ENCODE peak calls at places on chromosomes 11 and 22, in nine cellular contexts. X, U, M, Q, O, T, R, E and G are unnamed samples.

GRCh38 chr11:12604557-12605105 is 69.6 kb upstream of the TEAD1 start:
- DNase-seq in R (no peak), M (no peak), T (no peak), O (no peak), Q (no peak), E (no peak), X (no peak), U (no peak), G (peak; percentile 54)

GRCh38 chr11:68215087-68215445 is 2.0 kb upstream of the KMT5B start:
- DNase-seq in X (peak; percentile 26), T (no peak), R (peak; percentile 58), Q (no peak), O (no peak), E (no peak), U (peak; percentile 67), M (no peak), G (no peak)

GRCh38 chr11:32434387-32435151 is 770 bp downstream of the WT1 start:
- DNase-seq in E (no peak), U (peak; percentile 98), X (no peak), M (no peak), O (no peak), R (peak; percentile 85), Q (no peak), T (no peak), G (no peak)

GRCh38 chr11:124193221-124193945 is 10.2 kb downstream of the OR10D3 start:
- DNase-seq in X (no peak), T (no peak), M (no peak), U (no peak), Q (no peak), R (no peak), O (no peak), E (no peak), G (no peak)

GRCh38 chr11:130103296-130103814 is 33.7 kb downstream of the APLP2 start:
- DNase-seq in U (peak; percentile 48), R (no peak), T (no peak), Q (no peak), O (peak; percentile 91), X (no peak), E (peak; percentile 95), M (peak; percentile 96), G (peak; percentile 99)

GRCh38 chr11:35629914-35630313 is 11.7 kb downstream of the FJX1 start:
- DNase-seq in O (peak; percentile 93), U (no peak), Q (no peak), T (no peak), X (no peak), R (no peak), E (peak; percentile 99), M (peak; percentile 86), G (peak; percentile 96)

GRCh38 chr22:21568207-21569075 is 927 bp downstream of the UBE2L3 start:
- DNase-seq in E (no peak), Q (no peak), M (peak; percentile 87), U (peak; percentile 57), X (peak; percentile 45), T (no peak), R (peak; percentile 73), O (no peak), G (peak; percentile 56)

GRCh38 chr22:48493733-48494132 is 1333.9 kb downstream of the BRD1 start:
- DNase-seq in T (no peak), R (no peak), O (no peak), U (no peak), E (no peak), X (no peak), M (peak; percentile 80), Q (no peak), G (no peak)

GRCh38 chr11:44619931-44620725 is 54.7 kb downstream of the CD82 start:
- DNase-seq in O (no peak), R (peak; percentile 34), E (no peak), T (no peak), U (no peak), X (no peak), M (peak; percentile 39), Q (no peak), G (no peak)

GRCh38 chr22:19040581-19041402 is 81.4 kb downstream of the DGCR2 start:
- DNase-seq in U (no peak), E (no peak), R (peak; percentile 27), T (no peak), O (no peak), X (no peak), Q (no peak), M (peak; percentile 68), G (no peak)

GRCh38 chr11:112255075-112255739 is 5.5 kb downstream of the PLET1 start:
- DNase-seq in R (no peak), X (no peak), E (peak; percentile 90), O (peak; percentile 81), M (no peak), T (peak; percentile 23), Q (no peak), U (peak; percentile 9), G (peak; percentile 62)

GRCh38 chr11:63914896-63915681 is 1.9 kb downstream of the RCOR2 start:
- DNase-seq in R (peak; percentile 72), U (peak; percentile 77), Q (no peak), O (no peak), T (no peak), M (peak; percentile 91), X (no peak), E (no peak), G (no peak)

GRCh38 chr11:68666854-68667253 is 17.5 kb upstream of the GAL start:
- DNase-seq in R (no peak), Q (no peak), X (no peak), T (no peak), U (peak; percentile 32), O (no peak), M (peak; percentile 36), E (no peak), G (no peak)

GRCh38 chr11:90326647-90327046 is 103.8 kb upstream of the CHORDC1 start:
- DNase-seq in O (no peak), Q (no peak), E (no peak), M (no peak), X (no peak), R (no peak), T (no peak), U (no peak), G (no peak)

GRCh38 chr11:118212781-118213565 is 11.8 kb downstream of the JAML start:
- DNase-seq in T (no peak), O (no peak), Q (no peak), X (no peak), M (no peak), R (no peak), E (no peak), U (peak; percentile 82), G (no peak)

GRCh38 chr22:50528682-50529415 is 963 bp downstream of the TYMP start:
- DNase-seq in X (peak; percentile 57), M (peak; percentile 87), E (no peak), O (no peak), Q (no peak), U (peak; percentile 47), R (no peak), T (no peak), G (no peak)

GRCh38 chr11:114317738-114318137 is 21.5 kb downstream of the NNMT start:
- DNase-seq in M (peak; percentile 19), Q (no peak), T (no peak), E (no peak), U (peak; percentile 45), X (peak; percentile 29), O (no peak), R (peak; percentile 86), G (peak; percentile 75)

GRCh38 chr11:67022341-67022933 is 497 bp upstream of the SYT12 start:
- DNase-seq in E (peak; percentile 40), O (no peak), M (peak; percentile 86), Q (no peak), U (peak; percentile 20), X (peak; percentile 38), T (peak; percentile 44), R (no peak), G (peak; percentile 15)
- H3K4me3 ChIP-seq in E (peak overlapping the region; percentile 45), O (peak overlapping the region; percentile 26), M (peak overlapping the region; percentile 72), Q (peak overlapping the region; percentile 70), U (no peak overlapping the region), X (no peak overlapping the region), T (peak overlapping the region; percentile 65), R (peak overlapping the region; percentile 68), G (peak overlapping the region; percentile 41)

GRCh38 chr11:11230802-11231562 is 122.1 kb downstream of the CSNK2A3 start:
- DNase-seq in U (peak; percentile 22), E (no peak), M (no peak), X (no peak), Q (no peak), R (peak; percentile 87), T (no peak), O (no peak), G (no peak)
- TF ChIP-seq CTCF in U (peak; percentile 46), E (peak; percentile 51), M (peak; percentile 28), X (no peak), Q (no peak), R (peak; percentile 85), T (peak; percentile 18), O (peak; percentile 25), G (peak; percentile 52)

DNA sequence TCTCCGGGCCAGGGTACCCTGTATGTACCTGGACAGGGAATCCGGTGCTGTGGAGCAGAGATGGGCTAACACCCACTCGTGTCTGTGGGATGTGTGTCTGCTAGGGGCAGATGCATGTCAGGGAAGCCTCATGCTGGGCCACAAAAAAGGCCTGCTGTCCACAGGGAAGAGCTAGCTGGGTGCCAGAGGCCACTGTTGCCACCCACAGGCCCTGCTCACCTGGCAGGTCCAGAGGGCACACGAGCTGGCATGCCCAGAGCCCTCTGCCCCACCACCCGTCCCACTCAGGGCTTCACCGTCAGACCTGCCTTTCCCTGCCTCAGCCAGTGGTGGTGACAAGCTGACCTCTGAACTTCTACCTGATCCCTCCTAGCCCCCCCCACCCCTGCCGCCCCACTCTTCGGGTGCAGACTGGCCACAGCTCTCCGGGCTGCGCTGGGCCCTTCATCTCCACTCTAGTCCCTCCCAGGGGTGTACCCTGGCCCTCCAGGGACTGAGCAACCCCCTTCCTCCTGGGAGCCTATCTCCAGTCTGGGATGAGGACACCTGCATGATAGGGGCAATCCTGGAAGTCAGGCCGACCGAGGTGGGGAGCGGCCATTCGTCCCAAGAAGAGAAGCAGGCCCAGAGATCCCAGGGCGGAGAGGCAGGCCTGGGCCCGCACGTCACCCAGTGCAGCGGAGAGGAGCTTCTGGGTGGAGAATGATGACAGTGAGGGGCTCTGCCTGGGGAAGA is 1.3 kb downstream of the SLC25A22 start:
- DNase-seq in M (no peak), T (no peak), R (no peak), X (peak; percentile 36), E (no peak), U (no peak), Q (no peak), O (no peak), G (no peak)
- H3K4me3 ChIP-seq in M (peak overlapping the region; percentile 87), T (peak overlapping the region; percentile 74), R (peak overlapping the region; percentile 87), X (no peak overlapping the region), E (peak overlapping the region; percentile 80), U (peak overlapping the region; percentile 69), Q (peak overlapping the region; percentile 65), O (peak overlapping the region; percentile 78), G (peak overlapping the region; percentile 74)

DNA sequence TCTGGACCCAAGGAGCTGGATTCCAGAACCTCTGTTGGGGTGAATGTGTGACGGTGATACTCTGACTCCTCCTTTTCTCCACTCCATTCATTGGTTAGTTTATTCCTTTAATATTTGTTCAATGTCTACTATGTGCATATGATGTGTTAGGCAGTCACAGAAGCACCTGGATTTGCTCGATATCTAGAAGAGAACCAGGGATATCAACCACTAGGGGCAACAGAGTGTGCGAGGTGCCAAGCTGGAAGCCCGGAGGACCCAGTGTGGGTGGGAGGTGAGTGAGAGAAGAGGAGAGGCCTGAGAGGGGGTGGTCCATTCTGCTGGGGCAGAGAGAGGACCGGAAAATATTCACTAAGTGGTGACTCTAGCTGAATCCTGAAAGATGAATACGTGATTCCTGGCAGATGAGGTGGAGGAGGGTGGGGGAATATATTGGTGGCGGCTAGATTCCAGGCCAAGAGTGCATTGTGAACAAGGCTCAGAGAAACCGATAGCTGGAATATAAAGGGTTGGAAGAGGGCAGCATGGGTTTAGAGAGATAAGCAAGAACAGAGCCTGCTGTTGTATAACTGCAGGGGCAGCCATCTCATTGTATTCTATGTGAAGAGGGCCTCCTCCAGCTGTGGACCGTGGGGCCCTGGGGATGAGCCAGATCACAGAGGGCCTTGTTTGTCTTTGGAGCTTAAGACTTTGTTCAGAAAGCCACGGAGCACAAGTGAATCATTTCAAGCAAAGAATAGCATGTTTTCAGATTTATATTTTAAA is 6.9 kb upstream of the TIMP3 start:
- DNase-seq in T (no peak), X (no peak), Q (no peak), R (peak; percentile 68), E (no peak), M (peak; percentile 83), U (no peak), O (no peak), G (no peak)
- TF ChIP-seq CTCF in T (no peak), X (no peak), Q (no peak), R (peak; percentile 71), E (peak; percentile 41), M (peak; percentile 25), U (peak; percentile 21), O (no peak), G (no peak)